ENCODE peak calls at places on chromosomes 12 and 14, in nine cellular contexts. One of them, this sample, is unnamed.
A peak's percentile ranks its signal among the peaks of the same experiment; 100 is the strongest.

GRCh38 chr12:122422769-122423257 is 344 bp upstream of the CLIP1 start:
- DNase-seq in BJ: no peak
- DNase-seq in naive thymus-derived CD4-positive, alpha-beta T cell: no peak
- DNase-seq in neural progenitor cell: peak; percentile 64
- DNase-seq in ovary: peak; percentile 47
- DNase-seq in HepG2: peak; percentile 49
- DNase-seq in mesenchymal stem cell: peak; percentile 70
- DNase-seq in mesendoderm: peak; percentile 87
- DNase-seq in heart right ventricle: peak; percentile 20
- DNase-seq in this sample: no peak

GRCh38 chr12:49041881-49042484 is 18.6 kb downstream of the KMT2D start:
- DNase-seq in ovary: no peak
- DNase-seq in neural progenitor cell: no peak
- DNase-seq in mesendoderm: no peak
- DNase-seq in heart right ventricle: no peak
- DNase-seq in naive thymus-derived CD4-positive, alpha-beta T cell: no peak
- DNase-seq in BJ: no peak
- DNase-seq in HepG2: no peak
- DNase-seq in mesenchymal stem cell: no peak
- DNase-seq in this sample: no peak

GRCh38 chr12:62660763-62661162 is 194.1 kb downstream of the MON2 start:
- DNase-seq in BJ: peak; percentile 67
- DNase-seq in mesenchymal stem cell: no peak
- DNase-seq in HepG2: no peak
- DNase-seq in neural progenitor cell: no peak
- DNase-seq in naive thymus-derived CD4-positive, alpha-beta T cell: no peak
- DNase-seq in ovary: no peak
- DNase-seq in mesendoderm: no peak
- DNase-seq in heart right ventricle: no peak
- DNase-seq in this sample: no peak

GRCh38 chr12:85036241-85036707 is at the start of the genes LRRIQ1 and TSPAN19:
- DNase-seq in mesendoderm: peak; percentile 98
- DNase-seq in BJ: no peak
- DNase-seq in HepG2: peak; percentile 54
- DNase-seq in ovary: peak; percentile 22
- DNase-seq in heart right ventricle: peak; percentile 64
- DNase-seq in mesenchymal stem cell: peak; percentile 88
- DNase-seq in neural progenitor cell: peak; percentile 99
- DNase-seq in naive thymus-derived CD4-positive, alpha-beta T cell: no peak
- DNase-seq in this sample: peak; percentile 92

GRCh38 chr12:95789126-95790024 is 1.2 kb downstream of the NTN4 start:
- DNase-seq in neural progenitor cell: peak; percentile 48
- DNase-seq in naive thymus-derived CD4-positive, alpha-beta T cell: peak; percentile 3
- DNase-seq in mesendoderm: peak; percentile 37
- DNase-seq in HepG2: no peak
- DNase-seq in BJ: no peak
- DNase-seq in ovary: peak; percentile 61
- DNase-seq in mesenchymal stem cell: peak; percentile 15
- DNase-seq in heart right ventricle: peak; percentile 37
- DNase-seq in this sample: no peak

GRCh38 chr12:43917896-43918295 is 82.0 kb downstream of the TMEM117 start:
- DNase-seq in neural progenitor cell: no peak
- DNase-seq in heart right ventricle: no peak
- DNase-seq in BJ: no peak
- DNase-seq in ovary: no peak
- DNase-seq in HepG2: no peak
- DNase-seq in naive thymus-derived CD4-positive, alpha-beta T cell: no peak
- DNase-seq in mesenchymal stem cell: no peak
- DNase-seq in mesendoderm: no peak
- DNase-seq in this sample: no peak

GRCh38 chr12:67592228-67593011 is 56.1 kb upstream of the DYRK2 start:
- DNase-seq in neural progenitor cell: no peak
- DNase-seq in naive thymus-derived CD4-positive, alpha-beta T cell: no peak
- DNase-seq in mesendoderm: no peak
- DNase-seq in mesenchymal stem cell: peak; percentile 75
- DNase-seq in BJ: peak; percentile 40
- DNase-seq in ovary: no peak
- DNase-seq in heart right ventricle: peak; percentile 24
- DNase-seq in HepG2: no peak
- DNase-seq in this sample: no peak

GRCh38 chr12:10304161-10304574 is 3.5 kb upstream of the KLRD1 start:
- DNase-seq in mesendoderm: no peak
- DNase-seq in naive thymus-derived CD4-positive, alpha-beta T cell: no peak
- DNase-seq in HepG2: no peak
- DNase-seq in ovary: no peak
- DNase-seq in mesenchymal stem cell: peak; percentile 98
- DNase-seq in heart right ventricle: no peak
- DNase-seq in neural progenitor cell: no peak
- DNase-seq in BJ: peak; percentile 91
- DNase-seq in this sample: no peak

GRCh38 chr12:84701041-84701440 is 211.6 kb downstream of the SLC6A15 start:
- DNase-seq in BJ: no peak
- DNase-seq in mesenchymal stem cell: no peak
- DNase-seq in mesendoderm: no peak
- DNase-seq in naive thymus-derived CD4-positive, alpha-beta T cell: no peak
- DNase-seq in HepG2: no peak
- DNase-seq in neural progenitor cell: no peak
- DNase-seq in ovary: no peak
- DNase-seq in heart right ventricle: no peak
- DNase-seq in this sample: no peak

GRCh38 chr12:48183876-48184548 is 568 bp downstream of the CCDC184 start:
- DNase-seq in heart right ventricle: no peak
- DNase-seq in naive thymus-derived CD4-positive, alpha-beta T cell: peak; percentile 20
- DNase-seq in mesendoderm: peak; percentile 22
- DNase-seq in ovary: peak; percentile 38
- DNase-seq in mesenchymal stem cell: no peak
- DNase-seq in neural progenitor cell: peak; percentile 64
- DNase-seq in BJ: no peak
- DNase-seq in HepG2: no peak
- DNase-seq in this sample: no peak

GRCh38 chr12:96365604-96366230 is 34.5 kb downstream of the CDK17 start:
- DNase-seq in neural progenitor cell: no peak
- DNase-seq in mesenchymal stem cell: no peak
- DNase-seq in BJ: no peak
- DNase-seq in mesendoderm: no peak
- DNase-seq in naive thymus-derived CD4-positive, alpha-beta T cell: no peak
- DNase-seq in HepG2: no peak
- DNase-seq in ovary: no peak
- DNase-seq in heart right ventricle: no peak
- DNase-seq in this sample: no peak

GRCh38 chr14:76432967-76433752 is 57.2 kb downstream of the ESRRB start:
- DNase-seq in naive thymus-derived CD4-positive, alpha-beta T cell: no peak
- DNase-seq in BJ: no peak
- DNase-seq in HepG2: no peak
- DNase-seq in neural progenitor cell: peak; percentile 50
- DNase-seq in ovary: no peak
- DNase-seq in mesenchymal stem cell: no peak
- DNase-seq in heart right ventricle: no peak
- DNase-seq in mesendoderm: peak; percentile 83
- DNase-seq in this sample: no peak

GRCh38 chr12:107929436-107929835 is 154.9 kb downstream of the ASCL4 start:
- DNase-seq in HepG2: peak; percentile 35
- DNase-seq in naive thymus-derived CD4-positive, alpha-beta T cell: no peak
- DNase-seq in ovary: no peak
- DNase-seq in mesenchymal stem cell: no peak
- DNase-seq in mesendoderm: peak; percentile 79
- DNase-seq in BJ: no peak
- DNase-seq in heart right ventricle: no peak
- DNase-seq in neural progenitor cell: peak; percentile 70
- DNase-seq in this sample: peak; percentile 35

GRCh38 chr12:1760566-1761382 is 59.6 kb upstream of the LRTM2 start:
- DNase-seq in mesendoderm: peak; percentile 51
- DNase-seq in neural progenitor cell: no peak
- DNase-seq in mesenchymal stem cell: peak; percentile 66
- DNase-seq in HepG2: peak; percentile 95
- DNase-seq in naive thymus-derived CD4-positive, alpha-beta T cell: no peak
- DNase-seq in heart right ventricle: no peak
- DNase-seq in BJ: no peak
- DNase-seq in ovary: no peak
- DNase-seq in this sample: no peak

GRCh38 chr12:19969476-19969875 is 398.9 kb upstream of the PDE3A start:
- DNase-seq in HepG2: no peak
- DNase-seq in BJ: no peak
- DNase-seq in naive thymus-derived CD4-positive, alpha-beta T cell: no peak
- DNase-seq in ovary: no peak
- DNase-seq in mesendoderm: no peak
- DNase-seq in heart right ventricle: no peak
- DNase-seq in mesenchymal stem cell: no peak
- DNase-seq in neural progenitor cell: no peak
- DNase-seq in this sample: no peak

DNA sequence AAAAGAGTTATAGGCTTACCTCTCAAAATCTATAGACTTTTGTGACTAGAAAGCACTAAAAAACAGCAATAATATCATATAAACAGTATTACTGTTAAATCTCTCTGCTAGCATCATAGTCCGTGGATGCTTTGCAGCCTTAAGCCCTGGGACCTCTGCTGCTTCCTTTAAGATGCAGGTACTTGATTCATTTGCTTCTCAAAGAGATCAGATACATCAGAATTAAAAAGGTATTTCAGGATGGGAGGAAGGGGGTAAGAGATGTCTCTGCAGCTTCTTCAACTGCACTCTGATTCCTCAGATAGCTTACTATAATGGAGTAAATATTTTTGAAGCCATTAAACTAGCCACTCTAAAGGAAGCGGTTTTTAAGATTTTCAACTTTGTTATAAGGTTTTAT is 49.3 kb downstream of the PAPLN start:
- DNase-seq in HepG2: no peak
- DNase-seq in BJ: no peak
- DNase-seq in ovary: no peak
- DNase-seq in heart right ventricle: no peak
- DNase-seq in naive thymus-derived CD4-positive, alpha-beta T cell: no peak
- DNase-seq in mesenchymal stem cell: no peak
- DNase-seq in neural progenitor cell: no peak
- DNase-seq in mesendoderm: no peak
- DNase-seq in this sample: no peak
- H3K36me3 ChIP-seq in HepG2: peaks cover 24% of the 10 kb centered on the region
- H3K36me3 ChIP-seq in BJ: peaks cover 4% of the 10 kb centered on the region
- H3K36me3 ChIP-seq in ovary: no peaks in the 10 kb centered on the region
- H3K36me3 ChIP-seq in heart right ventricle: no peaks in the 10 kb centered on the region
- H3K36me3 ChIP-seq in naive thymus-derived CD4-positive, alpha-beta T cell: peaks cover 57% of the 10 kb centered on the region
- H3K36me3 ChIP-seq in mesenchymal stem cell: peaks cover 92% of the 10 kb centered on the region
- H3K36me3 ChIP-seq in neural progenitor cell: no peaks in the 10 kb centered on the region
- H3K36me3 ChIP-seq in mesendoderm: peaks cover 2% of the 10 kb centered on the region
- H3K36me3 ChIP-seq in this sample: peaks cover 3% of the 10 kb centered on the region

DNA sequence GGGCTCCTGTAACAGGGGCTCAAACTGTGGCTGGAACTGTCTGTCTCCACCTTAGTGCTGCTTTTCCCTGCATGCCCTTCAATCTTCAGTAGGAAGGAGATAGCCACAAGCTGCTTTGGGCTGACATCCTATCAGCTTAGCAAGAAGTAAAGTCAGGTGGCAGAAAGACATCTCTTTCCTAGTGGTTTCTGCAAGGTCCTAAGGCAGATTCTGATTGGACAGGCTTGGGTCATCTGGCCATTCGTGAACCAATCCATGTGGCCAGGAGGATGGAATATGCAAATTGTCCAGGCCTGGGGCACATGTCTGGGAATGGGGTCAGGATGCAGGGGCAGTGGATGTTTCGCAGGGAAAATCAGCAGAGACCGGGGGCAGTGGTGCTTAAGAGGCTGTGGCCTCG is 5.2 kb downstream of the RITA1 start:
- DNase-seq in heart right ventricle: no peak
- DNase-seq in neural progenitor cell: peak; percentile 56
- DNase-seq in naive thymus-derived CD4-positive, alpha-beta T cell: no peak
- DNase-seq in ovary: no peak
- DNase-seq in mesenchymal stem cell: peak; percentile 65
- DNase-seq in HepG2: peak; percentile 43
- DNase-seq in mesendoderm: peak; percentile 87
- DNase-seq in BJ: no peak
- DNase-seq in this sample: peak; percentile 47
- H3K36me3 ChIP-seq in heart right ventricle: no peaks in the 10 kb centered on the region
- H3K36me3 ChIP-seq in neural progenitor cell: no peaks in the 10 kb centered on the region
- H3K36me3 ChIP-seq in naive thymus-derived CD4-positive, alpha-beta T cell: peaks cover 28% of the 10 kb centered on the region
- H3K36me3 ChIP-seq in ovary: no peaks in the 10 kb centered on the region
- H3K36me3 ChIP-seq in mesenchymal stem cell: peaks cover 32% of the 10 kb centered on the region
- H3K36me3 ChIP-seq in HepG2: peaks cover 11% of the 10 kb centered on the region
- H3K36me3 ChIP-seq in mesendoderm: peaks cover 4% of the 10 kb centered on the region
- H3K36me3 ChIP-seq in BJ: peaks cover 8% of the 10 kb centered on the region
- H3K36me3 ChIP-seq in this sample: peaks cover 7% of the 10 kb centered on the region

GRCh38 chr14:22843123-22843925 is 6.9 kb downstream of the MMP14 start:
- DNase-seq in naive thymus-derived CD4-positive, alpha-beta T cell: no peak
- DNase-seq in BJ: no peak
- DNase-seq in heart right ventricle: no peak
- DNase-seq in mesendoderm: no peak
- DNase-seq in mesenchymal stem cell: no peak
- DNase-seq in neural progenitor cell: no peak
- DNase-seq in ovary: no peak
- DNase-seq in HepG2: no peak
- DNase-seq in this sample: no peak

GRCh38 chr14:22839159-22839779 is 2.9 kb downstream of the MMP14 start:
- DNase-seq in naive thymus-derived CD4-positive, alpha-beta T cell: no peak
- DNase-seq in mesendoderm: peak; percentile 54
- DNase-seq in ovary: no peak
- DNase-seq in HepG2: no peak
- DNase-seq in mesenchymal stem cell: peak; percentile 53
- DNase-seq in BJ: no peak
- DNase-seq in heart right ventricle: no peak
- DNase-seq in neural progenitor cell: no peak
- DNase-seq in this sample: no peak

GRCh38 chr14:22842211-22843122 is 6.1 kb downstream of the MMP14 start:
- DNase-seq in naive thymus-derived CD4-positive, alpha-beta T cell: no peak
- DNase-seq in neural progenitor cell: no peak
- DNase-seq in ovary: no peak
- DNase-seq in mesenchymal stem cell: no peak
- DNase-seq in BJ: no peak
- DNase-seq in heart right ventricle: no peak
- DNase-seq in mesendoderm: no peak
- DNase-seq in HepG2: no peak
- DNase-seq in this sample: no peak

GRCh38 chr14:22841769-22842168 is 5.4 kb downstream of the MMP14 start:
- DNase-seq in heart right ventricle: no peak
- DNase-seq in HepG2: no peak
- DNase-seq in BJ: no peak
- DNase-seq in mesendoderm: no peak
- DNase-seq in mesenchymal stem cell: no peak
- DNase-seq in ovary: no peak
- DNase-seq in naive thymus-derived CD4-positive, alpha-beta T cell: no peak
- DNase-seq in neural progenitor cell: no peak
- DNase-seq in this sample: no peak

DNA sequence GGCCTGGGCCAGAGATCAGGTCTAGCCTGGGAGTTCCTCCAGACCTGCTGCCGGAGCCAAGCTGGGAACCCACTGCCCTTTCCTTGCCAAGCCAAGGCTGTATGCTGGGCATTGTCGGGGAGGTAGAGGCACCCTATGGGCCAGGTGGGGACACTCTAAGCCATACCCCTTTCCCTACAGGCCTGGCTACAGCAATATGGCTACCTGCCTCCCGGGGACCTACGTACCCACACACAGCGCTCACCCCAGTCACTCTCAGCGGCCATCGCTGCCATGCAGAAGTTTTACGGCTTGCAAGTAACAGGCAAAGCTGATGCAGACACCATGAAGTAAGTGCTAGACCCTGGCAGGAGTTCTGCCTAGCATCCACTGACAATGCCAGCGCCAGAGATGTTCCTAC is 4.9 kb downstream of the MMP14 start:
- DNase-seq in BJ: no peak
- DNase-seq in neural progenitor cell: no peak
- DNase-seq in mesenchymal stem cell: no peak
- DNase-seq in HepG2: no peak
- DNase-seq in mesendoderm: no peak
- DNase-seq in heart right ventricle: no peak
- DNase-seq in ovary: no peak
- DNase-seq in naive thymus-derived CD4-positive, alpha-beta T cell: no peak
- DNase-seq in this sample: no peak
- H3K36me3 ChIP-seq in BJ: peaks cover 53% of the 10 kb centered on the region
- H3K36me3 ChIP-seq in neural progenitor cell: no peaks in the 10 kb centered on the region
- H3K36me3 ChIP-seq in mesenchymal stem cell: peaks cover 77% of the 10 kb centered on the region
- H3K36me3 ChIP-seq in HepG2: no peaks in the 10 kb centered on the region
- H3K36me3 ChIP-seq in mesendoderm: peaks cover 34% of the 10 kb centered on the region
- H3K36me3 ChIP-seq in heart right ventricle: peaks cover 3% of the 10 kb centered on the region
- H3K36me3 ChIP-seq in ovary: no peaks in the 10 kb centered on the region
- H3K36me3 ChIP-seq in naive thymus-derived CD4-positive, alpha-beta T cell: no peaks in the 10 kb centered on the region
- H3K36me3 ChIP-seq in this sample: peaks cover 28% of the 10 kb centered on the region

GRCh38 chr14:69773571-69774276 is 6.8 kb downstream of the SRSF5 start:
- DNase-seq in neural progenitor cell: no peak
- DNase-seq in mesendoderm: no peak
- DNase-seq in BJ: no peak
- DNase-seq in mesenchymal stem cell: peak; percentile 41
- DNase-seq in heart right ventricle: no peak
- DNase-seq in naive thymus-derived CD4-positive, alpha-beta T cell: no peak
- DNase-seq in ovary: no peak
- DNase-seq in HepG2: no peak
- DNase-seq in this sample: no peak
- H3K36me3 ChIP-seq in neural progenitor cell: peaks cover 48% of the 10 kb centered on the region
- H3K36me3 ChIP-seq in mesendoderm: peaks cover 29% of the 10 kb centered on the region
- H3K36me3 ChIP-seq in BJ: peaks cover 23% of the 10 kb centered on the region
- H3K36me3 ChIP-seq in mesenchymal stem cell: peaks cover 100% of the 10 kb centered on the region
- H3K36me3 ChIP-seq in heart right ventricle: peaks cover 22% of the 10 kb centered on the region
- H3K36me3 ChIP-seq in naive thymus-derived CD4-positive, alpha-beta T cell: peaks cover 91% of the 10 kb centered on the region
- H3K36me3 ChIP-seq in ovary: no peaks in the 10 kb centered on the region
- H3K36me3 ChIP-seq in HepG2: peaks cover 20% of the 10 kb centered on the region
- H3K36me3 ChIP-seq in this sample: peaks cover 30% of the 10 kb centered on the region